ENCODE peak calls at places on chromosome 5, in nine cellular contexts. C is ovary, D is stomach, F is A549, T is adrenal gland, K is heart left ventricle, J is Peyer's patch, B is suprapubic skin, G is IMR-90. P is an unnamed sample.

GRCh38 chr5:179153921-179154345 is 93.8 kb downstream of the ZNF354C start:
- DNase-seq in C (no peak), D (no peak), F (no peak), T (no peak), K (no peak), J (no peak), B (peak; percentile 40), G (no peak), P (no peak)

GRCh38 chr5:124199902-124200301 is 546.5 kb downstream of the ZNF608 start:
- DNase-seq in C (no peak), D (no peak), F (no peak), T (no peak), K (no peak), J (no peak), B (no peak), G (no peak), P (no peak)

GRCh38 chr5:112694853-112695709 is 42.6 kb upstream of the APC start:
- DNase-seq in C (no peak), D (no peak), F (no peak), T (no peak), K (no peak), J (no peak), B (no peak), G (peak; percentile 59), P (no peak)

GRCh38 chr5:9661316-9662015 is 31.3 kb upstream of the TAS2R1 start:
- DNase-seq in C (no peak), D (no peak), F (no peak), T (no peak), K (no peak), J (no peak), B (no peak), G (peak; percentile 52), P (no peak)

GRCh38 chr5:3187846-3188425 is 407.7 kb upstream of the IRX1 start:
- DNase-seq in C (no peak), D (no peak), F (no peak), T (no peak), K (no peak), J (no peak), B (no peak), G (no peak), P (no peak)

GRCh38 chr5:150654181-150654580 is 6.9 kb upstream of the MYOZ3 start:
- DNase-seq in C (no peak), D (no peak), F (no peak), T (no peak), K (no peak), J (no peak), B (no peak), G (no peak), P (no peak)

GRCh38 chr5:133969654-133970324 is 1.4 kb upstream of the C5orf15 start:
- DNase-seq in C (no peak), D (no peak), F (peak; percentile 54), T (no peak), K (no peak), J (no peak), B (no peak), G (peak; percentile 79), P (no peak)

GRCh38 chr5:114362977-114363721 is 1.3 kb downstream of the KCNN2 start:
- DNase-seq in C (no peak), D (no peak), F (no peak), T (no peak), K (peak; percentile 23), J (no peak), B (no peak), G (peak; percentile 37), P (no peak)

GRCh38 chr5:132369012-132369470 is 469 bp upstream of the SLC22A5 start:
- DNase-seq in C (no peak), D (no peak), F (no peak), T (no peak), K (no peak), J (no peak), B (no peak), G (no peak), P (no peak)

GRCh38 chr5:64746446-64746845 is 22.0 kb downstream of the SREK1IP1 start:
- DNase-seq in C (no peak), D (no peak), F (no peak), T (no peak), K (no peak), J (no peak), B (no peak), G (peak; percentile 41), P (no peak)

GRCh38 chr5:179409806-179410205 is 64.5 kb upstream of the ADAMTS2 start:
- DNase-seq in C (no peak), D (no peak), F (no peak), T (no peak), K (no peak), J (no peak), B (no peak), G (no peak), P (no peak)

GRCh38 chr5:133820516-133820915 is 147.9 kb downstream of the C5orf15 start:
- DNase-seq in C (no peak), D (no peak), F (no peak), T (no peak), K (no peak), J (no peak), B (peak; percentile 18), G (no peak), P (no peak)

GRCh38 chr5:37665272-37665671 is 174.6 kb downstream of the GDNF start:
- DNase-seq in C (no peak), D (no peak), F (no peak), T (no peak), K (no peak), J (no peak), B (no peak), G (peak; percentile 70), P (no peak)

GRCh38 chr5:150196986-150197385 is 7.1 kb downstream of the SLC6A7 start:
- DNase-seq in C (no peak), D (no peak), F (no peak), T (no peak), K (no peak), J (no peak), B (no peak), G (no peak), P (no peak)

GRCh38 chr5:107486489-107486888 is 184.2 kb downstream of the EFNA5 start:
- DNase-seq in C (no peak), D (no peak), F (no peak), T (no peak), K (no peak), J (no peak), B (no peak), G (peak; percentile 59), P (no peak)

GRCh38 chr5:91061946-91062586 is 321.1 kb downstream of the ARRDC3 start:
- DNase-seq in C (no peak), D (no peak), F (no peak), T (no peak), K (no peak), J (no peak), B (no peak), G (no peak), P (no peak)
- H3K4me1 ChIP-seq in C (peaks cover 7% of the 10 kb centered on the region), D (peaks cover 16% of the 10 kb centered on the region), F (peaks cover 24% of the 10 kb centered on the region), T (peaks cover 57% of the 10 kb centered on the region), K (no peaks in the 10 kb centered on the region), J (no peaks in the 10 kb centered on the region), B (peaks cover 5% of the 10 kb centered on the region), G (no peaks in the 10 kb centered on the region), P (peaks cover 16% of the 10 kb centered on the region)

GRCh38 chr5:170755679-170756456 is 27.7 kb upstream of the GABRP start:
- DNase-seq in C (no peak), D (peak; percentile 85), F (no peak), T (no peak), K (peak; percentile 79), J (no peak), B (no peak), G (no peak), P (no peak)
- TF ChIP-seq POLR2A in C (no peak), D (no peak), F (no peak), T (no peak), K (no peak), J (no peak), B (no peak), G (no peak), P (no peak)

DNA sequence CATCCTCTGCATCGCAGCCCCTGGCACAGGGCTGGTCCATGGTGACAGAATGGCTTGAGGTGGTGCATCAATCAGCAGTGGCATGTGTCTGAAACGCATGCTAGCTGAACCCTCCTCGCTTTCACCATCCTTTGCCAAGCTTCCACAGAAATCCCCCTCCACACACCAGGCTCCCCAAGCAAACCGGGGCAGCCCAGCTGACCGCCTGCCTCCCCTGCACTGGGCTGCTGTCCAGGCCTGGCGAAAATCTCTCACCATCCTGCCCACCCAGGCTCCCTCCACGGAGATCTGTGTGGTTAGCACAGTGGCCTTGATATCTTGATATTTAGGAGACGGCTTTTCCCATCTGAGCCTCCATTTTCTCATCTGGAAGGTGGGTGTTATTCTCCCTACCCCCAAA is 905 bp upstream of the HRH2 start:
- DNase-seq in C (no peak), D (no peak), F (no peak), T (no peak), K (no peak), J (no peak), B (no peak), G (no peak), P (no peak)
- H3K4me1 ChIP-seq in C (peaks cover 1% of the 10 kb centered on the region), D (peaks cover 27% of the 10 kb centered on the region), F (peaks cover 9% of the 10 kb centered on the region), T (no peaks in the 10 kb centered on the region), K (no peaks in the 10 kb centered on the region), J (no peaks in the 10 kb centered on the region), B (peaks cover 14% of the 10 kb centered on the region), G (no peaks in the 10 kb centered on the region), P (peaks cover 65% of the 10 kb centered on the region)

DNA sequence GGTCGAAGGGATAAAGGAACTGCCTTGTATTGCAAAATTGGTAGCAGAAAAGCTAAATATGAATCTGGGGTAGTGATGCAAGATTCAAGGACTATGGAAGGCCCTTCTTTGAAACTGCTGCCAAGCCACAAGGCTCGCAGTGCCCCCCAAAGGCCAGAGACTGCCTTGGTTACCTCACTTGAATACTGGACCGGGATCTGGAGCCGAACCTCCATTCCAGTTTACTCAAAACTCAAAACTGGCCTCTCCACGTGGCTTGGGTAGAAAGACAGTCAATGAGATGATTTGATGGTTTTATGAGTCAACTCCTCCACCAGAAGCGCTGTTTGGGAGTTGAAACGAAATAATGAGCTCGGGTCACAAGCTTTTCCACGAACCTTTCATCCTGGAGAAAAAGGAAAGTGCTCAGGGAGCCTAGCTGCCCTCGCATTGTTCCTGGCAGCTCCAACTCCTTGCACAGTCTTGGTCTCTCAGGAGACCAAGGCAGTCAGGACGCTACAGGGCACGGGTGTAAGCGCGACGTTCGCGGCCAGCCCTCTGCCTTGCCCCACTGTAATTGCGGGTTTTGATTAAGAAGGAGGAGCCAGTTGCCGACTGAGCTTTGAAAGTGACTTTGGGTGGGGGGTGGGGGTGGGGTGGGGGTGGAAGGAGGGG is 2.8 kb downstream of the ST8SIA4 start:
- DNase-seq in C (no peak), D (peak; percentile 26), F (no peak), T (peak; percentile 15), K (peak; percentile 44), J (peak; percentile 70), B (peak; percentile 59), G (no peak), P (peak; percentile 88)
- TF ChIP-seq POLR2A in C (no peak), D (no peak), F (peak; percentile 10), T (no peak), K (no peak), J (no peak), B (no peak), G (no peak), P (no peak)

GRCh38 chr5:139569276-139569955 is 8.3 kb downstream of the UBE2D2 start:
- DNase-seq in C (no peak), D (no peak), F (no peak), T (no peak), K (no peak), J (no peak), B (no peak), G (peak; percentile 52), P (peak; percentile 15)
- H3K4me1 ChIP-seq in C (peaks cover 10% of the 10 kb centered on the region), D (peaks cover 91% of the 10 kb centered on the region), F (peaks cover 42% of the 10 kb centered on the region), T (peaks cover 64% of the 10 kb centered on the region), K (peaks cover 37% of the 10 kb centered on the region), J (no peaks in the 10 kb centered on the region), B (peaks cover 48% of the 10 kb centered on the region), G (peaks cover 7% of the 10 kb centered on the region), P (peaks cover 99% of the 10 kb centered on the region)

P was measured in spleen.